ENCODE peak calls at places on chromosomes 3 and 15, in eight cellular contexts. L is activated T-cell treated with anti-CD3 and anti-CD28 coated beads, Interleukin-2, amount 50 U/mL, for 72 hours; A is NCI-H510A; N is T1000; Z is activated T-helper 1 cell treated with anti-CD3 and anti-CD28 coated beads, Interleukin-2, amount 50 U/mL, for 16 hours; K is stimulated activated CD8-positive, alpha-beta memory T cell treated with anti-CD3 and anti-CD28 coated beads, Interleukin-4, amount 100 ng/mL, for 1 hour; X is hippocampal formation; T is amniotic stem cell. M is an unnamed sample.

GRCh38 chr15:52558196-52558595 is 10.6 kb downstream of the ARPP19 start:
- DNase-seq in K (no peak), A (no peak), Z (peak), T (no peak), N (no peak), L (peak), X (no peak), M (no peak)

GRCh38 chr3:59254433-59254832 is 204.6 kb upstream of the CFAP20DC start:
- DNase-seq in N (no peak), T (no peak), Z (no peak), A (no peak), K (no peak), L (no peak), X (no peak), M (no peak)

GRCh38 chr15:98905981-98906711 is 101.4 kb downstream of the PGPEP1L start:
- DNase-seq in T (no peak), L (no peak), Z (no peak), A (no peak), N (no peak), K (no peak), X (no peak), M (no peak)

GRCh38 chr3:172150896-172151295 is 111.5 kb downstream of the FNDC3B start:
- DNase-seq in L (no peak), X (no peak), A (no peak), T (no peak), K (no peak), Z (no peak), N (no peak), M (no peak)

GRCh38 chr3:127479449-127479848 is 111.1 kb downstream of the TPRA1 start:
- DNase-seq in K (no peak), N (no peak), T (no peak), X (no peak), Z (no peak), A (no peak), L (no peak), M (no peak)

GRCh38 chr15:60933914-60934885 is 294.9 kb downstream of the RORA start:
- DNase-seq in A (no peak), N (no peak), Z (no peak), K (no peak), T (no peak), L (no peak), X (no peak), M (no peak)

GRCh38 chr3:38108649-38109579 is 28.0 kb downstream of the ACAA1 start:
- DNase-seq in N (no peak), Z (no peak), T (no peak), A (no peak), X (no peak), K (no peak), L (no peak), M (no peak)

GRCh38 chr15:101093959-101094358 is 157.9 kb downstream of the CHSY1 start:
- DNase-seq in L (no peak), N (no peak), Z (no peak), A (no peak), K (no peak), T (no peak), X (no peak), M (no peak)

GRCh38 chr3:52289747-52290595 is 2.3 kb downstream of the GLYCTK start:
- DNase-seq in T (no peak), N (no peak), L (no peak), Z (no peak), X (no peak), A (no peak), K (no peak), M (no peak)